ENCODE peak calls at places on chromosomes 16 and 17, in eight cellular contexts. V is germinal center, Z is AG08395, H is GDM1, J is NCI-H446, I is T-helper 2 cell, B is left cardiac atrium, G is HuH-7.5. R is an unnamed sample.

GRCh38 chr16:1089822-1090619 is 6.0 kb downstream of the C1QTNF8 start:
- DNase-seq in V (no peak), G (peak; percentile 96), H (no peak), I (no peak), Z (no peak), J (no peak), B (peak; percentile 72), R (no peak)

GRCh38 chr17:65556014-65556909 is 5.2 kb downstream of the AXIN2 start:
- DNase-seq in B (peak; percentile 86), I (peak; percentile 73), V (peak; percentile 67), H (peak; percentile 31), Z (peak; percentile 62), G (peak; percentile 80), J (no peak), R (peak; percentile 87)

GRCh38 chr17:29125651-29126050 is 54.5 kb downstream of the MYO18A start:
- DNase-seq in B (peak; percentile 12), G (no peak), Z (no peak), V (no peak), H (no peak), I (no peak), J (no peak), R (no peak)

GRCh38 chr17:48634446-48635208 is 8.5 kb upstream of the HOXB9 start:
- DNase-seq in G (no peak), B (no peak), J (no peak), Z (no peak), V (no peak), H (no peak), I (no peak), R (no peak)

GRCh38 chr17:30961213-30962188 is 9.3 kb upstream of the RNF135 start:
- DNase-seq in B (no peak), V (no peak), Z (no peak), G (no peak), J (no peak), H (no peak), I (no peak), R (no peak)

GRCh38 chr17:4837471-4838305 is 4.5 kb downstream of the MINK1 start:
- DNase-seq in Z (no peak), I (no peak), G (no peak), B (no peak), V (no peak), H (no peak), J (no peak), R (no peak)

GRCh38 chr17:80761421-80761871 is 216.8 kb downstream of the RPTOR start:
- DNase-seq in G (no peak), V (no peak), I (peak; percentile 34), J (no peak), B (no peak), H (no peak), Z (peak; percentile 71), R (peak; percentile 22)

GRCh38 chr17:19284005-19284959 is 47.1 kb downstream of the EPN2 start:
- DNase-seq in B (no peak), H (no peak), V (peak; percentile 78), J (no peak), I (no peak), Z (no peak), G (no peak), R (no peak)

GRCh38 chr16:6066601-6067000 is 969.0 kb upstream of the EEF2KMT start:
- DNase-seq in J (no peak), H (no peak), V (no peak), Z (no peak), G (no peak), I (no peak), B (no peak), R (no peak)

GRCh38 chr16:21650517-21650916 is 1.9 kb downstream of the IGSF6 start:
- DNase-seq in V (no peak), J (no peak), I (no peak), B (no peak), H (peak; percentile 24), G (no peak), Z (no peak), R (no peak)

GRCh38 chr16:84347161-84347560 is 21.2 kb upstream of the ATP2C2 start:
- DNase-seq in B (no peak), H (no peak), V (no peak), I (no peak), J (no peak), G (no peak), Z (no peak), R (no peak)

GRCh38 chr17:62616993-62617893 is 10.2 kb upstream of the MRC2 start:
- DNase-seq in I (no peak), H (no peak), Z (no peak), V (no peak), B (no peak), G (no peak), J (no peak), R (no peak)

GRCh38 chr17:73003487-73003886 is 89.0 kb downstream of the SLC39A11 start:
- DNase-seq in Z (no peak), I (no peak), H (no peak), J (no peak), G (peak; percentile 32), B (no peak), V (no peak), R (no peak)